ENCODE peak calls at places on chromosomes 12 and 14, in eight cellular contexts. One of them, this sample, is unnamed.
A peak's percentile ranks its signal among the peaks of the same experiment; 100 is the strongest.

GRCh38 chr14:101595887-101596721 is 34.8 kb downstream of the DIO3 start:
- DNase-seq in neural progenitor cell: no peak
- DNase-seq in pancreas: no peak
- DNase-seq in K562: peak; percentile 5
- DNase-seq in uterus: no peak
- DNase-seq in endodermal cell: peak; percentile 34
- DNase-seq in cardiac muscle cell: no peak
- DNase-seq in PC-3: no peak
- DNase-seq in this sample: no peak

GRCh38 chr12:1822699-1823098 is 2.3 kb downstream of the LRTM2 start:
- DNase-seq in neural progenitor cell: no peak
- DNase-seq in pancreas: no peak
- DNase-seq in K562: no peak
- DNase-seq in uterus: no peak
- DNase-seq in endodermal cell: no peak
- DNase-seq in cardiac muscle cell: no peak
- DNase-seq in PC-3: no peak
- DNase-seq in this sample: no peak

GRCh38 chr14:93946506-93947170 is 19.5 kb downstream of the FAM181A start:
- DNase-seq in neural progenitor cell: no peak
- DNase-seq in pancreas: no peak
- DNase-seq in K562: no peak
- DNase-seq in uterus: no peak
- DNase-seq in endodermal cell: no peak
- DNase-seq in cardiac muscle cell: no peak
- DNase-seq in PC-3: no peak
- DNase-seq in this sample: no peak

GRCh38 chr12:1935700-1936378 is 17.4 kb upstream of the CACNA2D4 start:
- DNase-seq in neural progenitor cell: no peak
- DNase-seq in pancreas: peak; percentile 85
- DNase-seq in K562: no peak
- DNase-seq in uterus: no peak
- DNase-seq in endodermal cell: peak; percentile 44
- DNase-seq in cardiac muscle cell: no peak
- DNase-seq in PC-3: no peak
- DNase-seq in this sample: no peak

GRCh38 chr12:115507951-115508722 is 769.4 kb downstream of the MED13L start:
- DNase-seq in neural progenitor cell: peak; percentile 95
- DNase-seq in pancreas: no peak
- DNase-seq in K562: no peak
- DNase-seq in uterus: no peak
- DNase-seq in endodermal cell: peak; percentile 98
- DNase-seq in cardiac muscle cell: peak; percentile 22
- DNase-seq in PC-3: no peak
- DNase-seq in this sample: peak; percentile 89

GRCh38 chr12:131473261-131473660 is 237.6 kb upstream of the SFSWAP start:
- DNase-seq in neural progenitor cell: no peak
- DNase-seq in pancreas: no peak
- DNase-seq in K562: no peak
- DNase-seq in uterus: no peak
- DNase-seq in endodermal cell: peak; percentile 40
- DNase-seq in cardiac muscle cell: no peak
- DNase-seq in PC-3: no peak
- DNase-seq in this sample: no peak

GRCh38 chr12:6953417-6954315 is 2.5 kb downstream of the PTPN6 start:
- DNase-seq in neural progenitor cell: no peak
- DNase-seq in pancreas: no peak
- DNase-seq in K562: no peak
- DNase-seq in uterus: no peak
- DNase-seq in endodermal cell: peak; percentile 51
- DNase-seq in cardiac muscle cell: no peak
- DNase-seq in PC-3: no peak
- DNase-seq in this sample: no peak

GRCh38 chr12:5383961-5384360 is 47.9 kb upstream of the NTF3 start:
- DNase-seq in neural progenitor cell: no peak
- DNase-seq in pancreas: no peak
- DNase-seq in K562: no peak
- DNase-seq in uterus: no peak
- DNase-seq in endodermal cell: no peak
- DNase-seq in cardiac muscle cell: no peak
- DNase-seq in PC-3: no peak
- DNase-seq in this sample: no peak

GRCh38 chr12:88944403-88944802 is 364.1 kb upstream of the KITLG start:
- DNase-seq in neural progenitor cell: no peak
- DNase-seq in pancreas: no peak
- DNase-seq in K562: no peak
- DNase-seq in uterus: no peak
- DNase-seq in endodermal cell: no peak
- DNase-seq in cardiac muscle cell: no peak
- DNase-seq in PC-3: peak; percentile 84
- DNase-seq in this sample: no peak

GRCh38 chr12:116137318-116137717 is 140.2 kb downstream of the MED13L start:
- DNase-seq in neural progenitor cell: no peak
- DNase-seq in pancreas: no peak
- DNase-seq in K562: no peak
- DNase-seq in uterus: no peak
- DNase-seq in endodermal cell: no peak
- DNase-seq in cardiac muscle cell: no peak
- DNase-seq in PC-3: no peak
- DNase-seq in this sample: no peak

GRCh38 chr12:109824731-109825130 is 8.5 kb downstream of the TRPV4 start:
- DNase-seq in neural progenitor cell: no peak
- DNase-seq in pancreas: no peak
- DNase-seq in K562: no peak
- DNase-seq in uterus: no peak
- DNase-seq in endodermal cell: no peak
- DNase-seq in cardiac muscle cell: no peak
- DNase-seq in PC-3: no peak
- DNase-seq in this sample: no peak

GRCh38 chr12:570237-570925 is 92.9 kb downstream of the NINJ2 start:
- DNase-seq in neural progenitor cell: peak; percentile 70
- DNase-seq in pancreas: peak; percentile 33
- DNase-seq in K562: peak; percentile 62
- DNase-seq in uterus: peak; percentile 80
- DNase-seq in endodermal cell: peak; percentile 95
- DNase-seq in cardiac muscle cell: peak; percentile 35
- DNase-seq in PC-3: peak; percentile 81
- DNase-seq in this sample: no peak

DNA sequence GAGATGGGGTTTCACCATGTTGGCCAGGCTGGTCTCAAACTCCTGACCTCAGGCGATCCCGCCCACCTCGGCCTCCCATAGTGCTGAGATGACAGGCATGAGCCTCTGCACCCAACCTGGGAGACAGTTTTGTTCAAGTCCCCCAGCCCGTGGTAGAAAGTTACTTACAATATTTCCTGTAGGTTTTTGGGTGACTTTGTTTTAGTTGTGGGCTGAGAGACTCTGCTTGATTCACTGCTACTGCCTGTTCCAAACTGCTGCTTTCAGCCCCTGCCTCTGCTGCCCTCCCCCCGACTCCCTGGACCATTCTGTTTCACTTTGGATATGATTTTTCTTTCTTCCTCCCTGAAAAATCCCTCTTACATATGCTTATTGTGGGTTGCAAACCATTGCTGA is 13.4 kb upstream of the PCNX1 start:
- DNase-seq in neural progenitor cell: no peak
- DNase-seq in pancreas: no peak
- DNase-seq in K562: no peak
- DNase-seq in uterus: no peak
- DNase-seq in endodermal cell: no peak
- DNase-seq in cardiac muscle cell: no peak
- DNase-seq in PC-3: no peak
- DNase-seq in this sample: no peak
- H3K4me3 ChIP-seq in neural progenitor cell: no peak overlapping the region
- H3K4me3 ChIP-seq in pancreas: no peak overlapping the region
- H3K4me3 ChIP-seq in K562: no peak overlapping the region
- H3K4me3 ChIP-seq in uterus: no peak overlapping the region
- H3K4me3 ChIP-seq in endodermal cell: no peak overlapping the region
- H3K4me3 ChIP-seq in cardiac muscle cell: no peak overlapping the region
- H3K4me3 ChIP-seq in PC-3: no peak overlapping the region
- H3K4me3 ChIP-seq in this sample: no peak overlapping the region

DNA sequence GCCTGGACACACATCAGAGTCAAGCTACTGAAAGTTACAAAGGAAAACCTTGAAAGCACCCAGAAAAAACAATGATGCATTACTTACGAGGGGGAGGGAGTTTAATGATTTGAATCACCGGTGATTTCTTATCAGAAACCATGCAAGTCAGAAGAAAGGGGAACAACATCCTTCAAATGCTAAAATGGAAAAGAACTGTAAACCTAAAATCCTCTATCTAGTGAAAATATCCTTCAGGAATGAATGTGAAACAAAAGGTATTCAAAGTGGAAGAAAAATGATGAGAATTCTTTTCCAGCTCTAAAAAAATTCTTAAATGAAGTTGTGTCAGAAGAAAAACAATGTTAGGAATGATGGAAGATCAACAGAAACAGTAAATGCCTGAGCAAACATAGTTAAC is 16.8 kb downstream of the SCAF11 start:
- DNase-seq in neural progenitor cell: no peak
- DNase-seq in pancreas: no peak
- DNase-seq in K562: no peak
- DNase-seq in uterus: no peak
- DNase-seq in endodermal cell: no peak
- DNase-seq in cardiac muscle cell: no peak
- DNase-seq in PC-3: no peak
- DNase-seq in this sample: no peak
- H3K27ac ChIP-seq in neural progenitor cell: no peak overlapping the region
- H3K27ac ChIP-seq in pancreas: no peak overlapping the region
- H3K27ac ChIP-seq in K562: no peak overlapping the region
- H3K27ac ChIP-seq in uterus: no peak overlapping the region
- H3K27ac ChIP-seq in endodermal cell: no peak overlapping the region
- H3K27ac ChIP-seq in cardiac muscle cell: no peak overlapping the region
- H3K27ac ChIP-seq in PC-3: no peak overlapping the region
- H3K27ac ChIP-seq in this sample: no peak overlapping the region

DNA sequence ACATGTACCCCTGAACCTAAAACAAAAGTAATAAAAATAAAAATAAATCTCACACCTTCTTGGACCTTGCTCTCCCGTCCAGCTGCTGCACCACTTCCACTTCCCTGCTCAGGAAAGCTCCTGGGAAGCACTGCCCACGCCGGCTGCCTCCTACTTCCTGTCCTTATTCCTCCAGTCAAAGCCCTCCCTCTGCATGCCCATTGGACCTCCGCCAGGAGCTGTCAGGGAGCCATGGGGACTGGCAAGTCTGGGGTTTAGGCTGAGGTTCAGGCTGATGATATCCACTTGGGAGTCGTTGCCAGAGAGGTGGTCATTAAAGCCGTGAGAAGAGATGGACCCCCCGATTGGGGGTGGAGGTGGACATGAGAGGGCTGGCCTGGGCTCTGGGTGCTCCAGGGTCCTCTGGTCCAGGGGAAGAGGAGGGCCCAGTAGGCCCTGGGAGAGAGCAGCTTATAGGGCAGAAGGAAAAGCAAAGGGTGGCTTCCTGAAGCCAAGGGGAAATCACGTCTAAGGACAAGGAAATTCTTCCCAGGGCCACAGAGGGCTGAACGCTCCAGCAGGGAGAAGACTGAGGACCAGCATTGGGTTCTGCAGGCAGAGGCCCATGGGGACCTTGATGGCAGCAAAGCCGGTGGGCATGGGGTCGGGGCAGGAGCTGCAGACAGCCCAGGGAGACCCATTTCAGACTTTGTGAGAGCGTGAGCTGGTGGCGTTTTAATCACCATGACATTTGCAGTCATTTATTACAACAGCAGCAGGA is 78.7 kb downstream of the FZD10 start:
- DNase-seq in neural progenitor cell: no peak
- DNase-seq in pancreas: no peak
- DNase-seq in K562: no peak
- DNase-seq in uterus: no peak
- DNase-seq in endodermal cell: peak; percentile 44
- DNase-seq in cardiac muscle cell: no peak
- DNase-seq in PC-3: no peak
- DNase-seq in this sample: no peak
- H3K9me3 ChIP-seq in neural progenitor cell: no peaks in the 10 kb centered on the region
- H3K9me3 ChIP-seq in pancreas: no peaks in the 10 kb centered on the region
- H3K9me3 ChIP-seq in K562: no peaks in the 10 kb centered on the region
- H3K9me3 ChIP-seq in uterus: no peaks in the 10 kb centered on the region
- H3K9me3 ChIP-seq in endodermal cell: no peaks in the 10 kb centered on the region
- H3K9me3 ChIP-seq in cardiac muscle cell: no peaks in the 10 kb centered on the region
- H3K9me3 ChIP-seq in PC-3: no peaks in the 10 kb centered on the region
- H3K9me3 ChIP-seq in this sample: peaks cover 31% of the 10 kb centered on the region

DNA sequence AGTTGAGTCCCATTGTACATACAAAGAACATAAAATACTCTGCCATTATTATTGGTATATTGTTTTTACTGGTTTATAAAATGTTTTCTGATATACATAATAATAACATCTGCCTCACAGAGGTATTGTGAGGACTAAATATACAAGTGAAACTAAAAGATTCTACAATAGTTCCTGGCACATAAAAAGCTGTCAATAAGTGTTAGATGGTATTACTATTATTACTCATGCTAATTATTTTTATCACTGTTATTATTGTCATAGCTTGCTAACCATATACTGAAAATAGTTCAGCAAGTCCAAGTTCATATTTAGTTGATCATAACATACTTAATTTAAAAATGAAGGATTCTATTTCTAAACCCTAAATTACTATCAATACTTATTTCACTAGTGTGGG is 34.4 kb downstream of the BTG1 start:
- DNase-seq in neural progenitor cell: no peak
- DNase-seq in pancreas: no peak
- DNase-seq in K562: no peak
- DNase-seq in uterus: no peak
- DNase-seq in endodermal cell: no peak
- DNase-seq in cardiac muscle cell: no peak
- DNase-seq in PC-3: no peak
- DNase-seq in this sample: no peak
- H3K4me3 ChIP-seq in neural progenitor cell: no peak overlapping the region
- H3K4me3 ChIP-seq in pancreas: no peak overlapping the region
- H3K4me3 ChIP-seq in K562: no peak overlapping the region
- H3K4me3 ChIP-seq in uterus: no peak overlapping the region
- H3K4me3 ChIP-seq in endodermal cell: no peak overlapping the region
- H3K4me3 ChIP-seq in cardiac muscle cell: no peak overlapping the region
- H3K4me3 ChIP-seq in PC-3: no peak overlapping the region
- H3K4me3 ChIP-seq in this sample: no peak overlapping the region

DNA sequence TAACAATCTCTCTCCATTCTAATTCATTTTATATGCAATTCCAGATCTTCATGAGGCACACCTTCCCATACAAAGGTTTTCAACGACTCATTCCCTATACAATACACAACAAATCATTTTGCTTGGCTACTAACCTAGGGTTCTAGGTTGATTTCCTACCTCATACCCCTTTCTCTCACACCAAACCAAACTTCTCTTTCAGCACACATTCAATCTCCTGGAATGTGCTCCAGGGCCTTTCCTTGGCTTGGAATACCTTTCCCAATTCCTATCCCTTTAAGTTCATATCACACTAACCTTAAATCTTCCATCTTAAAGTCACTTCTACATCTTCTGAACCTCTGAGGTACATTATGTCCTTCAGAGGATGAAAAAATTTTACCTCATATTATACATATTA is 38.7 kb upstream of the MTERF2 start:
- DNase-seq in neural progenitor cell: no peak
- DNase-seq in pancreas: no peak
- DNase-seq in K562: no peak
- DNase-seq in uterus: no peak
- DNase-seq in endodermal cell: no peak
- DNase-seq in cardiac muscle cell: no peak
- DNase-seq in PC-3: peak; percentile 49
- DNase-seq in this sample: no peak
- H3K27ac ChIP-seq in neural progenitor cell: no peak overlapping the region
- H3K27ac ChIP-seq in pancreas: no peak overlapping the region
- H3K27ac ChIP-seq in K562: no peak overlapping the region
- H3K27ac ChIP-seq in uterus: no peak overlapping the region
- H3K27ac ChIP-seq in endodermal cell: no peak overlapping the region
- H3K27ac ChIP-seq in cardiac muscle cell: no peak overlapping the region
- H3K27ac ChIP-seq in PC-3: no peak overlapping the region
- H3K27ac ChIP-seq in this sample: no peak overlapping the region

This sample was measured in iPS DF 6.9.